ENCODE peak calls at places on chromosomes 7 and 10, in eight cellular contexts. O is adrenal gland, J is bronchial epithelial cell, N is lower lobe of right lung, C is astrocyte, T is astrocyte of the cerebellum, Y is Peyer's patch, P is upper lobe of right lung. A is an unnamed sample.
A peak's percentile ranks its signal among the peaks of the same experiment; 100 is the strongest.

GRCh38 chr10:69232252-69232651 is 12.1 kb downstream of the HKDC1 start:
- DNase-seq in T (no peak), C (peak; percentile 80), Y (no peak), O (no peak), N (no peak), P (no peak), J (peak; percentile 85), A (peak; percentile 89)

GRCh38 chr10:82294874-82295378 is 419.9 kb downstream of the NRG3 start:
- DNase-seq in O (no peak), J (no peak), N (no peak), Y (no peak), C (no peak), P (no peak), T (no peak), A (no peak)

GRCh38 chr7:20519641-20520040 is 95.8 kb upstream of the ABCB5 start:
- DNase-seq in N (no peak), C (no peak), Y (no peak), J (no peak), T (no peak), O (no peak), P (no peak), A (no peak)

GRCh38 chr7:105675873-105676484 is 94.7 kb upstream of the EFCAB10 start:
- DNase-seq in Y (peak; percentile 65), C (no peak), N (peak; percentile 64), P (no peak), J (no peak), O (peak; percentile 82), T (no peak), A (no peak)

GRCh38 chr7:80665526-80665925 is 27.1 kb downstream of the CD36 start:
- DNase-seq in J (peak; percentile 85), N (no peak), T (no peak), Y (no peak), P (no peak), O (no peak), C (no peak), A (no peak)

GRCh38 chr7:80533287-80533686 is 21.4 kb upstream of the GNAT3 start:
- DNase-seq in O (no peak), N (no peak), J (peak; percentile 61), T (no peak), C (peak; percentile 42), P (no peak), Y (no peak), A (peak; percentile 25)

GRCh38 chr10:59323036-59323459 is 39.3 kb downstream of the FAM13C start:
- DNase-seq in J (no peak), Y (no peak), T (no peak), C (no peak), P (no peak), O (no peak), N (no peak), A (peak; percentile 1)

GRCh38 chr10:8401531-8401930 is 347.0 kb downstream of the GATA3 start:
- DNase-seq in T (no peak), O (no peak), N (no peak), P (no peak), C (no peak), J (no peak), Y (no peak), A (no peak)

GRCh38 chr7:43108255-43109011 is 4.0 kb upstream of the HECW1 start:
- DNase-seq in T (peak; percentile 37), O (peak; percentile 88), C (no peak), N (peak; percentile 71), J (peak; percentile 64), Y (peak; percentile 24), P (peak; percentile 83), A (peak; percentile 80)

GRCh38 chr10:71241114-71241898 is 28.9 kb downstream of the UNC5B start:
- DNase-seq in P (no peak), T (no peak), Y (no peak), C (peak; percentile 78), N (no peak), O (peak; percentile 87), J (no peak), A (peak; percentile 90)

GRCh38 chr10:99966306-99966705 is 43.4 kb downstream of the DNMBP start:
- DNase-seq in P (no peak), Y (no peak), T (peak; percentile 35), J (peak; percentile 91), O (no peak), C (peak; percentile 97), N (no peak), A (peak; percentile 69)

GRCh38 chr10:78406648-78407008 is 373.0 kb downstream of the RPS24 start:
- DNase-seq in J (no peak), N (no peak), C (no peak), T (no peak), O (no peak), P (no peak), Y (no peak), A (no peak)
- H3K4me3 ChIP-seq in J (no peak overlapping the region), N (peak overlapping the region; percentile 27), C (peak overlapping the region; percentile 56), T (peak overlapping the region; percentile 44), O (no peak overlapping the region), P (peak overlapping the region; percentile 42), Y (peak overlapping the region; percentile 29), A (no peak overlapping the region)

DNA sequence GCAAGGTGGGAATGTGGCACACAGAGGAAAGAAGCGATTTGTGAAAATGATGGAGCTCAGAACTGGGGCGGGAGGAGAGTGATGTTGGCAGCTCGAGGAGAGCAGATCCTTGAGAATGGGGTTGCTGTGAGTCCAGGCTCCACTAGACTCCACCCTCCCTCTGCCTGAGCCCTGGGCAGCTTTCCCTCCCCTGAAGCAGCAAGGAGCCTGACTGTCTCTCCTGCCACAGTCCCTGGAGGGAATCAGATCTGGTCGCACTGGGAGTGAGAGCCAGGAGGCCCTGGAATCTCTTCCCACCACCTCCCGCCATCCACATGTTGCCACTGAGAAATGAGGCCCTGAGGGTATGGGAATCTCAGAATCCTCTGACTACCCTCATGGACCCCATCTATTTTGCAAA is 362.7 kb downstream of the PLXNA4 start:
- DNase-seq in T (no peak), N (no peak), Y (no peak), J (no peak), O (no peak), C (no peak), P (no peak), A (no peak)
- TF ChIP-seq CTCF in T (no peak), N (no peak), Y (no peak), J (no peak), O (no peak), C (no peak), P (no peak), A (no peak)

GRCh38 chr7:97026705-97027426 is 2.2 kb upstream of the DLX5 start:
- DNase-seq in C (no peak), J (no peak), T (no peak), Y (no peak), P (no peak), N (no peak), O (no peak), A (no peak)

GRCh38 chr7:97027427-97028234 is 3.0 kb upstream of the DLX5 start:
- DNase-seq in N (peak; percentile 73), O (peak; percentile 91), T (peak; percentile 74), C (peak; percentile 63), J (peak; percentile 70), Y (peak; percentile 42), P (peak; percentile 81), A (peak; percentile 91)

GRCh38 chr7:97025130-97025499 is 484 bp upstream of the DLX5 start:
- DNase-seq in C (no peak), N (no peak), O (no peak), P (no peak), T (no peak), Y (no peak), J (no peak), A (no peak)

GRCh38 chr7:97024209-97025129 is at the start of gene DLX5:
- DNase-seq in N (no peak), P (no peak), T (no peak), O (no peak), Y (no peak), C (peak; percentile 5), J (peak; percentile 38), A (no peak)

DNA sequence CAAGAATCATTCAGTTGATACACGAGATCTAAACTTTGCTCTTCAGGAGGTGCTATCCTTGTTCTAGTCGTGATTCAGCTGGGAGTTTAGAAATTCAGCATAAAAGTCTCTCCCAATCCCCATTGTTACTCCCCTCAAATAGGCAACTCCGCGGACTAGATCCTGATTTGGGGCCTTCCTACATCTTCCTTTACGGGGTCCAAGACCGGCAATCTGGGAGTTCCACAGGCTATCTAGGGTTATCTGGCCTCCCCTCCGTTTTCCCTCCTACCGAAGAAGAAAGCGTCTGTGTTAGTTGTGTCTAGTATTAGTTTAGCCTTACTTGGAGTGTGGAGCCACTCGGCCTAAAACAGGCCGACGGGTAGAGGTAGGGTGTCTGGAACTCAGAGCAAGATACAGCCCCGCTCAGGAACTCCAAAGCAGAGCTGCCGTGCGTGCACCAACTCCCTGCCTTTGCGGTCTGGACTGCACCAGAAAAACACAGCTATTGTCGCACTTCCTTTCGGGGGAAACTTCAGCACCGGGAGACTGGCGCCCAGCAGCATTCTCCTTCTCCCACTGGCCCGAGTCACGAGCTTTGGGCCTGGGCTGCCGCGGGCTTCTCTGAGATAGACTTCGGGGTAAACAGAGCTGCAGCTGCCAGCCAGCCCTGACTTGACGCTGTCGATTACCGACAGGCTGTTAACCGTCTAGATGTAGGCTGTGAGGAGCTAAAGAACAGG is 1.5 kb upstream of the DLX5 start:
- DNase-seq in Y (no peak), T (no peak), J (no peak), C (peak; percentile 4), P (no peak), N (no peak), O (no peak), A (peak; percentile 5)
- H3K4me3 ChIP-seq in Y (peak overlapping the region; percentile 25), T (no peak overlapping the region), J (no peak overlapping the region), C (no peak overlapping the region), P (peak overlapping the region; percentile 46), N (peak overlapping the region; percentile 48), O (peak overlapping the region; percentile 3), A (no peak overlapping the region)

GRCh38 chr10:37434091-37434490 is 308.7 kb downstream of the ANKRD30A start:
- DNase-seq in C (no peak), N (no peak), T (no peak), J (peak; percentile 37), P (no peak), Y (no peak), O (no peak), A (peak; percentile 6)
- TF ChIP-seq CTCF in C (no peak), N (no peak), T (no peak), J (no peak), P (peak; percentile 12), Y (no peak), O (peak; percentile 48), A (no peak)

DNA sequence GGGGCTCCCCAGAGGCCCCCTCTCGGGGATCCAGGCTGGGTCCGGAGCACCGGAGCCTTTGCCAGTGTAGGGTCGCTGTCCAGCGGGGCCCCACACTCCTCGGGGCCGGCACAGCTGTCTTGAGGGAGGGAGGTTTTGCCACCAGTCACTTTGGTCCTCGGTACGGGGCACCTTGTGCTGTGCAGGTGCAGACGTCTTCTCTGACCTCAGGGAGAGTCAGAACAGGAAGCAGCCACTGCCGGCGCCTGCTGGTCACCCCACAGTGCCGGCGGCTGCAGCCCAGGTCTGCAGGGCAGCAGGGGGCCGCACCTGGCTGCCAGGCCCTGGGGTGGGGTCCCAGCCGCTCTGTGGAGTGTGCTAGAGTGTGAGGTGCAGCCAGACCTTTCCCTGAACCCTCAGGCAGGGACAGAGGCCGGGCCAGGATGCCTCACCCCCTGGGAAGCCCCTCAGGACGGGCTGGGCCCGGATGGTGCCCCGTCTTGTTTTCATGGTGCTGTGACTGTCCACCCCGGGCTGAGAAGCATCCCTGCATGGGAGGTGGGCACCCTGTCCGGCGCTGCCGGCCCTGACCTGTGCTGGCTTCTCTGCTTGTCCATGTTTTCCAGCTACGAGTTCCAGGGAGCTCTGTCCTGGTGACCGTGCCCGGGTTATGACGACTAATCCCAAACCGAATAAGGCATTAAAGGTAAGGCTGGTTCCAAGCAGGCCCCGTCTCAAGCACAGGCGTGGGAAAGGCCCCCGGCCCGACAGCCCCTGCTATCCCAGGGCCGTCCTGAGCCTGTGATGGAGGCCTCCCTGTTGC is 8.2 kb downstream of the MAFK start:
- DNase-seq in O (no peak), J (no peak), C (no peak), P (no peak), Y (no peak), T (no peak), N (no peak), A (no peak)
- H3K4me3 ChIP-seq in O (no peak overlapping the region), J (no peak overlapping the region), C (peak overlapping the region; percentile 60), P (peak overlapping the region; percentile 55), Y (peak overlapping the region; percentile 54), T (peak overlapping the region; percentile 34), N (peak overlapping the region; percentile 51), A (peak overlapping the region; percentile 58)